ENCODE peak calls at places on chromosomes 4 and X, in four cellular contexts. V is H54; D is NCI-H774; G is effector memory CD4-positive, alpha-beta T cell. X is an unnamed sample.

GRCh38 chrX:121256653-121257052 is 209.2 kb downstream of the GLUD2 start:
- DNase-seq in G (no peak), D (no peak), V (peak), X (peak)

GRCh38 chrX:153903991-153904957 is at the start of gene AVPR2:
- DNase-seq in V (no peak), D (no peak), G (no peak), X (no peak)

GRCh38 chrX:153884136-153885076 is 1.6 kb downstream of the L1CAM start:
- DNase-seq in V (no peak), D (no peak), G (no peak), X (no peak)

GRCh38 chr4:11507920-11508319 is 79.2 kb upstream of the HS3ST1 start:
- DNase-seq in D (no peak), V (no peak), G (no peak), X (no peak)

GRCh38 chrX:11791090-11791489 is 33.1 kb downstream of the MSL3 start:
- DNase-seq in D (no peak), V (no peak), G (no peak), X (no peak)

GRCh38 chr4:183118585-183118984 is 19.5 kb downstream of the WWC2 start:
- DNase-seq in V (peak), G (no peak), D (no peak), X (no peak)

GRCh38 chr4:141126769-141127168 is 6.5 kb downstream of the RNF150 start:
- DNase-seq in V (no peak), G (no peak), D (no peak), X (no peak)

GRCh38 chrX:119990995-119991787 is 47.6 kb upstream of the NKAP start:
- DNase-seq in D (no peak), G (no peak), V (no peak), X (no peak)

GRCh38 chr4:18419780-18420179 is 398.2 kb upstream of the LCORL start:
- DNase-seq in D (no peak), V (no peak), G (no peak), X (no peak)

GRCh38 chr4:79576480-79576803 is 168.4 kb upstream of the GK2 start:
- DNase-seq in D (no peak), V (no peak), G (no peak), X (peak)

GRCh38 chrX:2691543-2692220 is 587 bp downstream of the CD99 start:
- DNase-seq in D (no peak), V (no peak), G (no peak), X (no peak)

X was measured in fibroblast of the conjunctiva.